ENCODE peak calls at places on chromosomes 7 and 10, in six cellular contexts. I is SK-N-SH, J is GM12878, A is HL-60, F is H1, E is K562. O is an unnamed sample.

GRCh38 chr10:61192042-61192441 is 248.1 kb upstream of the RHOBTB1 start:
- DNase-seq in I (no peak), J (no peak), A (no peak), F (no peak), E (no peak), O (no peak)

GRCh38 chr10:119521443-119522204 is 20.9 kb downstream of the RGS10 start:
- DNase-seq in I (no peak), J (no peak), A (no peak), F (no peak), E (no peak), O (peak; percentile 76)

GRCh38 chr10:102368072-102368471 is 27.4 kb upstream of the NFKB2 start:
- DNase-seq in I (no peak), J (no peak), A (no peak), F (no peak), E (no peak), O (no peak)

GRCh38 chr10:83515001-83515400 is 624.3 kb upstream of the GHITM start:
- DNase-seq in I (no peak), J (no peak), A (no peak), F (no peak), E (no peak), O (no peak)

GRCh38 chr10:75619636-75620035 is 188.2 kb downstream of the LRMDA start:
- DNase-seq in I (no peak), J (no peak), A (no peak), F (no peak), E (no peak), O (no peak)

GRCh38 chr10:101512741-101513140 is 75.3 kb downstream of the POLL start:
- DNase-seq in I (no peak), J (no peak), A (no peak), F (no peak), E (no peak), O (no peak)

GRCh38 chr7:64046041-64046389 is 781 bp downstream of the ZNF727 start:
- DNase-seq in I (no peak), J (no peak), A (no peak), F (no peak), E (no peak), O (no peak)

GRCh38 chr10:117217196-117217761 is 20.0 kb downstream of the KCNK18 start:
- DNase-seq in I (no peak), J (no peak), A (no peak), F (peak; percentile 73), E (no peak), O (no peak)

GRCh38 chr10:119253433-119254174 is 46.2 kb downstream of the GRK5 start:
- DNase-seq in I (peak; percentile 44), J (no peak), A (no peak), F (no peak), E (no peak), O (peak; percentile 92)

GRCh38 chr7:83301416-83301815 is 138.7 kb upstream of the PCLO start:
- DNase-seq in I (no peak), J (no peak), A (no peak), F (no peak), E (no peak), O (no peak)

DNA sequence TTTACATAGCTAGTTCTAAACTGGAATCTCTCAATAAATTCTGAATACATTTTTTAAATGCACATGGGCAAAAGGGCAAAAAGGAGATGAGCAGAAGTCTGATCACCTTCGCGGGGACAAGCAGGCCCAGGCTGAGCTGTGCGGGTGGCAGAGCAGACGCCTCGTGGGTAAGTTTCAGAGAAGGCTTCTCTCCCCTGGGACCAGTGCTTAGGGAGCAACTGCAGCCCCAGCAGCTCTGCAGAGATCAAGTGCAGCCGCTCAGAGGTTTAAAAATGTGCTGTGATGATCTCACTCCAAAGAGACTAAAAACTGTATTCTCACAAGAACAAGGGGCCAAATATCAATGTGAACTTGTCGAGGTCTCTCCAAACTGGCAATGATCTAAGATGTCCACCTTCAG is 264.3 kb upstream of the RNF32 start:
- DNase-seq in I (no peak), J (no peak), A (no peak), F (no peak), E (no peak), O (no peak)
- TF ChIP-seq GABPA in I (no peak), J (no peak), A (no peak), F (no peak), E (no peak), O (no peak)

DNA sequence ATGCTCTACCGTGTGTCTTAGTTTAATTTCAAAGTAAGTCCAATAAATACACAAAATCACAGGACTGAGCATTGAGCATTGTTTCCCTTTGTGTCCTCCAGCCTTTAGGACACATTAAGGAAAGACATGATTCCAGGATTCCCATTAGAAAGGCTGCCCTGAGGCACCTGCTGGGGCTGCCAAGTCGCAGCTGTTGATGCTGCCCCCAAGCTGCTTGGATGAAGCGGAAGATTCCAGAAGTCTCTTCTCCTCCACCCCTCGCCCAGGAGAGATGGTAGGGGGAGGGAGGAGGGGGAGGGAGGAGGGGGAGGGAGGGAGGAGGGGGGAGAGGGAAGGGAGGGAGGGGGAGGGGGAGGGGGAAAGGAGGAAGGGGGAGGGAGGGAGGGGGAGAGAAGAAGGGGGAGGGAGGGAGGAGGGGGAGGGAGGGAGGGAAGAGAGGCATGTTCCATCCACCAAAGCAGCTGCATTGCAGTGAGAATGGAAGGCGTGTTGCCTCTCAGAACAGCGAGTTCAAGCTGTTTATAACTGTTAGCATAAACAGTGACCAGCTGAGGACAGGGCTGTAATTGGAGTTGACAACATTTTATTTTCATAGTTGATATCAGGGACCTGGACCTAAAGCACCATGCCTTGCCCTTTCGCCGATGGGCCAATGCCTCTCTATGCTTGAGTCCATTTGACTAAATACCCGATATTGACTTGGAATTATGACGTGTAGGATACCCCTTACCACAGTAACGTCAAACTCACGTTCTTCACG is 67.3 kb downstream of the DIP2C start:
- DNase-seq in I (no peak), J (no peak), A (no peak), F (no peak), E (no peak), O (no peak)
- TF ChIP-seq GABPA in I (no peak), J (no peak), A (no peak), F (no peak), E (no peak), O (no peak)

GRCh38 chr10:10209152-10209551 is 808.5 kb upstream of the CELF2 start:
- DNase-seq in I (no peak), J (no peak), A (no peak), F (no peak), E (no peak), O (no peak)
- TF ChIP-seq GABPA in I (no peak), J (no peak), A (no peak), F (no peak), E (no peak), O (no peak)

DNA sequence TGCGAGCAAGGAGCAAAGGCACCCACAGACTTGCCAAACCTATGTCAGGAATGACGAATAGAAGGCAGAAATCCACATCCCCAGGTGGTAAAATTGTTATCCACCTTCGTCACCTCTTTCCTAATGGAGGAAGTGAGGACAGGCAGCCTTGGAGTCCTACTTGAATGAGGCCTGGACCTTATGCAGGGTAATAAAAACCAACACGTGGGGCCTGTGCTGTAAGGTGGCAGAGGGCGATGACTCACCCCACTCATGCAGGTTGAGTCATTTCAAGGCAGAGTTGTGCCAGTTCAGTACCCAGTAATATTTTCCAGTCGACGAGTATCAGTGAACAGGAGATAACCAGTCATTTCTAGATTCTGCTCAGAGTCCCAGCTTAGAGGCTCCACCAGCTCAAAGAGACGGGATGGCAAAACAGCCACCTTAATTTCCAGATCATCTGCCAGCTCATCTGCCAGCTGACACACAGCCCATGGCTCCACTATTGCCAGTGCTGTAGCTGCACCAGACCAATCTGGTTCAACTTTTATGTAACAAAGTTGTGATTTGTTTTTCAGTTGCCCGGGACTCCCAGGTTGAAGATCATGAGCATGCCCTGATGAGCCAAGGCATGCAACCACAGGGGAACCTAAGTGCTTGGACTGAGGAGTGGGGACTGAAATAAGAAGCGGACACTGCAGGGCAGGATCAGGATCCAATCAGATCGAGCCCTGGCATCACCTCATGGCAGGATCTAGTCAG is 176.2 kb upstream of the ITGB1 start:
- DNase-seq in I (no peak), J (peak; percentile 57), A (no peak), F (no peak), E (no peak), O (peak; percentile 42)
- TF ChIP-seq GABPA in I (no peak), J (no peak), A (no peak), F (no peak), E (no peak), O (no peak)